ENCODE peak calls at places on chromosomes 13 and 19, in six cellular contexts. K, J, D, L, S and W are unnamed samples.

GRCh38 chr13:35714096-35714495 is 237.6 kb upstream of the MAB21L1 start:
- DNase-seq in S (no peak), D (no peak), J (no peak), K (peak), L (no peak), W (no peak)

GRCh38 chr13:49781791-49782190 is 10.7 kb downstream of the KPNA3 start:
- DNase-seq in L (no peak), D (no peak), S (no peak), J (no peak), K (no peak), W (no peak)

GRCh38 chr13:51632643-51633357 is 48.5 kb downstream of the WDFY2 start:
- DNase-seq in J (no peak), S (no peak), K (peak), D (no peak), L (no peak), W (no peak)

GRCh38 chr19:49120868-49121267 is 1.5 kb downstream of the PPFIA3 start:
- DNase-seq in L (no peak), S (no peak), J (no peak), K (no peak), D (no peak), W (no peak)

GRCh38 chr13:68064371-68064770 is 834.2 kb upstream of the PCDH9 start:
- DNase-seq in K (peak), D (no peak), S (no peak), L (no peak), J (peak), W (no peak)

GRCh38 chr13:113976711-113977684 is 3.1 kb upstream of the C13orf46 start:
- DNase-seq in K (peak), D (peak), J (peak), S (no peak), L (no peak), W (peak)

GRCh38 chr13:25977216-25977615 is 74.6 kb downstream of the SHISA2 start:
- DNase-seq in J (peak), S (no peak), K (no peak), L (no peak), D (no peak), W (no peak)

GRCh38 chr13:98307392-98307743 is 130.3 kb upstream of the RNF113B start:
- DNase-seq in S (no peak), J (no peak), K (no peak), L (no peak), D (no peak), W (no peak)

GRCh38 chr19:31498781-31499180 is 149.5 kb upstream of the TSHZ3 start:
- DNase-seq in L (no peak), K (no peak), S (no peak), J (no peak), D (no peak), W (no peak)

GRCh38 chr19:52307275-52307674 is 10.3 kb downstream of the ZNF480 start:
- DNase-seq in K (peak), D (no peak), L (no peak), S (no peak), J (peak), W (no peak)

GRCh38 chr13:113651511-113652403 is 6.2 kb downstream of the ATP4B start:
- DNase-seq in S (no peak), L (no peak), J (no peak), K (no peak), D (no peak), W (no peak)

GRCh38 chr19:46975918-46976782 is 43.5 kb upstream of the NPAS1 start:
- DNase-seq in L (no peak), S (no peak), J (peak), D (peak), K (peak), W (peak)

GRCh38 chr13:112588490-112589297 is 741 bp upstream of the TUBGCP3 start:
- DNase-seq in K (no peak), L (no peak), D (no peak), S (no peak), J (no peak), W (no peak)

GRCh38 chr19:4557971-4558941 is 1.2 kb downstream of the SEMA6B start:
- DNase-seq in J (no peak), L (peak), D (no peak), S (peak), K (no peak), W (no peak)

GRCh38 chr19:33905473-33905936 is 108.8 kb downstream of the KCTD15 start:
- DNase-seq in D (no peak), S (no peak), J (peak), K (no peak), L (no peak), W (no peak)

GRCh38 chr19:48044561-48044960 is 682 bp upstream of the CABP5 start:
- DNase-seq in L (no peak), J (no peak), S (no peak), K (no peak), D (no peak), W (no peak)

GRCh38 chr19:7625763-7626372 is 3.5 kb downstream of the XAB2 start:
- DNase-seq in D (no peak), S (no peak), K (no peak), J (no peak), L (no peak), W (no peak)

GRCh38 chr19:6125571-6125989 is 9.9 kb upstream of the ACSBG2 start:
- DNase-seq in L (peak), J (peak), K (peak), D (peak), S (peak), W (peak)

GRCh38 chr19:56866563-56866962 is 26.0 kb upstream of the PEG3 start:
- DNase-seq in S (no peak), L (no peak), D (no peak), K (no peak), J (no peak), W (no peak)

GRCh38 chr13:89401209-89401810 is 1730.1 kb downstream of the SLITRK5 start:
- DNase-seq in L (no peak), K (no peak), S (no peak), J (peak), D (peak), W (peak)

GRCh38 chr19:48415395-48415794 is 21.9 kb downstream of the GRIN2D start:
- DNase-seq in K (peak), S (peak), L (peak), J (peak), D (no peak), W (peak)

GRCh38 chr19:47145639-47146486 is 15.2 kb downstream of the SAE1 start:
- DNase-seq in L (no peak), D (no peak), K (no peak), S (no peak), J (no peak), W (no peak)

GRCh38 chr19:13634658-13635057 is 128.4 kb upstream of the CACNA1A start:
- DNase-seq in S (no peak), D (no peak), J (no peak), K (no peak), L (no peak), W (no peak)

GRCh38 chr13:106471957-106472543 is 63.4 kb downstream of the EFNB2 start:
- DNase-seq in D (peak), K (no peak), J (peak), S (no peak), L (no peak), W (peak)

GRCh38 chr19:991174-991931 is 7.2 kb downstream of the WDR18 start:
- DNase-seq in K (peak), J (peak), D (no peak), L (peak), S (peak), W (peak)

GRCh38 chr19:40280608-40281221 is 4.4 kb downstream of the AKT2 start:
- DNase-seq in J (no peak), D (no peak), K (peak), L (no peak), S (no peak), W (no peak)

GRCh38 chr13:95404141-95404882 is 103.1 kb upstream of the ABCC4 start:
- DNase-seq in D (peak), S (peak), J (peak), L (peak), K (peak), W (peak)

GRCh38 chr19:35519291-35519690 is 5.8 kb upstream of the DMKN start:
- DNase-seq in L (no peak), K (peak), J (peak), S (no peak), D (no peak), W (peak)

GRCh38 chr19:12783226-12783848 is 7.9 kb upstream of the JUNB start:
- DNase-seq in J (no peak), S (peak), K (no peak), L (peak), D (no peak), W (peak)

GRCh38 chr13:46554971-46555370 is 2.0 kb downstream of the LRCH1 start:
- DNase-seq in L (no peak), J (peak), D (no peak), S (no peak), K (no peak), W (no peak)

GRCh38 chr19:10517760-10518443 is 655 bp upstream of the S1PR5 start:
- DNase-seq in K (no peak), L (no peak), D (peak), S (no peak), J (no peak), W (peak)

GRCh38 chr13:50636007-50636704 is 207.3 kb downstream of the DLEU7 start:
- DNase-seq in J (no peak), L (no peak), S (no peak), D (no peak), K (peak), W (no peak)

GRCh38 chr13:71632721-71633120 is 234.3 kb downstream of the DACH1 start:
- DNase-seq in D (no peak), L (no peak), S (no peak), J (no peak), K (peak), W (no peak)

GRCh38 chr13:42266464-42266863 is 5.5 kb upstream of the AKAP11 start:
- DNase-seq in J (peak), L (no peak), D (peak), S (no peak), K (no peak), W (no peak)

GRCh38 chr19:11821474-11821873 is 7.4 kb downstream of the ZNF440 start:
- DNase-seq in K (no peak), S (no peak), L (no peak), J (peak), D (no peak), W (no peak)